ENCODE peak calls at places on chromosomes 16 and 17, in five cellular contexts. W, M, L, I and G are unnamed samples.
A peak's percentile ranks its signal among the peaks of the same experiment; 100 is the strongest.

GRCh38 chr17:76969598-76970172 is 101.5 kb downstream of the MGAT5B start:
- DNase-seq in W (no peak), M (no peak), L (no peak), I (peak; percentile 90), G (no peak)

GRCh38 chr16:50932348-50932916 is 190.5 kb downstream of the CYLD start:
- DNase-seq in W (no peak), M (no peak), L (no peak), I (no peak), G (no peak)

GRCh38 chr16:19084139-19084538 is 16.7 kb downstream of the COQ7 start:
- DNase-seq in W (no peak), M (no peak), L (no peak), I (no peak), G (no peak)

GRCh38 chr16:57824880-57825279 is 22.6 kb upstream of the KIFC3 start:
- DNase-seq in W (peak; percentile 84), M (no peak), L (no peak), I (no peak), G (no peak)

GRCh38 chr16:48277158-48277557 is 29.8 kb upstream of the ABCC11 start:
- DNase-seq in W (no peak), M (peak; percentile 17), L (no peak), I (no peak), G (no peak)

GRCh38 chr16:19384656-19385055 is 33.0 kb upstream of the TMC5 start:
- DNase-seq in W (peak; percentile 75), M (peak; percentile 69), L (no peak), I (no peak), G (no peak)

GRCh38 chr17:77470800-77471733 is 330.3 kb downstream of the SEC14L1 start:
- DNase-seq in W (no peak), M (no peak), L (peak; percentile 48), I (peak; percentile 89), G (no peak)

GRCh38 chr17:17342242-17342945 is 39.2 kb downstream of the NT5M start:
- DNase-seq in W (no peak), M (no peak), L (no peak), I (peak; percentile 17), G (peak; percentile 55)

GRCh38 chr17:34245496-34245895 is 9.6 kb upstream of the CCL2 start:
- DNase-seq in W (no peak), M (no peak), L (no peak), I (no peak), G (no peak)

GRCh38 chr17:61459968-61460718 is 7.9 kb downstream of the TBX4 start:
- DNase-seq in W (no peak), M (no peak), L (no peak), I (no peak), G (no peak)

GRCh38 chr17:5291683-5292082 is 9.6 kb downstream of the RABEP1 start:
- DNase-seq in W (no peak), M (no peak), L (no peak), I (no peak), G (no peak)

GRCh38 chr16:49557070-49557446 is 183.5 kb downstream of the C16orf78 start:
- DNase-seq in W (no peak), M (no peak), L (no peak), I (peak; percentile 96), G (no peak)

GRCh38 chr16:21950782-21951521 is 2.2 kb upstream of the UQCRC2 start:
- DNase-seq in W (no peak), M (no peak), L (peak; percentile 8), I (no peak), G (no peak)

GRCh38 chr16:53713403-53714013 is 9.6 kb downstream of the FTO start:
- DNase-seq in W (no peak), M (no peak), L (no peak), I (no peak), G (no peak)

GRCh38 chr17:75571885-75572215 is 15.8 kb upstream of the MYO15B start:
- DNase-seq in W (no peak), M (no peak), L (no peak), I (no peak), G (no peak)

DNA sequence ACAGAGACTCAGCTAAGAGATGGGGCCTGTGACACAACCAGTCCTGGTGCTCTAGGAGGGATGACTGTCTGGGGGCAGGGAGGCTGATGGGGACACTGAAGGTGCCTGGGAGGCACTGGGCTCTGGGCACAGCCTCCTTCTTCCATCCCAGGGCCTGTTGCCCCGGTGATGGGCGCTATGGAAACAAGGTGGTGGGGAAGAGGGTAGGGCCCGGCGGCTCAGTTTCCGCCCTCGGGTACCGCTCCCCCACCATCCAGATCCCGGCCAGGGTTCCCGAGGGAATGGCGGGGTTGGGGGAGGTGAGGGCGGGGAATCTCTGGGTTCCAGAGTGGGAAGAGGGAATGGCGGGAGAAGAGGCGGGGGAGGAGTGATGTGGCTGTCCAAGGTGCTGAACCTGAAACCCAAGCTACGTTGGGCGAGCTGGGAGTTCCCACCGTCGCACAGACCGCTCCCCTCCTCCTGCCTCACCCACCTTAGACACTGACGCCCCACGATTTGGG is 981 bp downstream of the KCNH4 start:
- DNase-seq in W (no peak), M (peak; percentile 34), L (no peak), I (peak; percentile 97), G (no peak)
- H3K4me3 ChIP-seq in W (no peak overlapping the region), M (no peak overlapping the region), L (no peak overlapping the region), I (peak overlapping the region; percentile 63), G (no peak overlapping the region)

DNA sequence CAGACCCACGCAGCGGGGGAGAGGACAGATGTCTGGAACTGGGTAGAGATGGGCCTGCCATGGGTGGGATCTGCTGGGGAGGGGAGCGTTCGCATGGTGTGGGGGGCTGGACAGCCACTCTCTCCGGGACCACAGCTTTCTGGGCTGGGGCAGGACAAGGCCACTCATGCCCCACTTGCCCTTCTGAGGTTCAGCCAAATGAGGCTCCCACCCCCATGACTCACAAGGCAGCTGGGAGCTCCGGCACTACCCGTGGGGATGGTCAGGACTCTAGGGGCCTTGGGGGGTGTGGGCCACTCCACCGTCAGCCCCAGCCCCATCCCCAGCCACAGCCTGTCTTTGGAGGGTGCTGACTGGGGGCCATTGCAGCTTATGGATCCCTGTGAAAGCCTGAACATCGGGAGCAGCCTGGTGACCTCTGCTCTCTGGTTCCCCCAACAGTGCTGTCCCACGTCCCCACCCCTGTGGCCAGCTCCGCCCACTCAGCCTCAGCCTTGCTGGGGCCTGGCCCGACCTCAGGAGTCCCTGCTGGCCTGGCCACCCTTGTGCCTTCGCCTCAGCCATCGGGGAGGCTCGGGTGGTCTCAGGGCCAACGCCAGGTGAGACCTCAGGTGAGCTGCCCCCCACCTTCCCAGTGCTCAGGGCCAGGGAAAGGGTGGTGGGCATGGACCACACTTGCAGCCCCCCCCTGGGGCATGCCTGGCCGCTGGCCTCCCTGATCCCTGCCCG is 4.7 kb upstream of the CDH15 start:
- DNase-seq in W (no peak), M (no peak), L (no peak), I (no peak), G (no peak)
- H3K4me3 ChIP-seq in W (no peak overlapping the region), M (no peak overlapping the region), L (no peak overlapping the region), I (no peak overlapping the region), G (no peak overlapping the region)

DNA sequence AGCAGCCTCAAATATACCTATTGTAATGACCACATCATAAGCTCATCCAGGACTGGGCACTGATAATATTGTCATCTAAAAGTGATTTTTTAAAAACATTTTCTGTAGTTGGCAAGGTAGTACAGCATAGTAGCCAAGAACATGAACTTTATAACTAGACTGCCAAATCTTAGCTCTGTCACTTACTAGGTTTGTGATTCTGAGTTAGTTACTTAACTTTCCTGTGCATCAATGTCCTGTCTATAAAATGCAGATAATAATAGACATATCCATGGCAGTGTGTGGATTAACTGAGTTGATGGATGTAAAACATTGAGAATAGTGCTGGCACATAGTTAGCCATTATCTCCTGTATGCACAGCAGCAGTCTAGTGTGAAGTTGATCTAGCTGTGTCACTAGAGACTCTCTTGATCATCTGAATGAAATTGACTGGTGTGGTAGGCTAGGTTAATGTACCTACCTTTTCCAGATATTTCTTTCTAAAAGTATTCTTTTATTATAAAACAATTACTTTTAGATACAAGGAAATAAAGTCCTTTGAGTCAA is 101.5 kb downstream of the STXBP4 start:
- DNase-seq in W (no peak), M (no peak), L (no peak), I (no peak), G (no peak)
- H3K4me3 ChIP-seq in W (no peak overlapping the region), M (no peak overlapping the region), L (no peak overlapping the region), I (no peak overlapping the region), G (no peak overlapping the region)

GRCh38 chr16:84599528-84600202 is 18.2 kb downstream of the COTL1 start:
- DNase-seq in W (peak; percentile 89), M (peak; percentile 50), L (peak; percentile 56), I (peak; percentile 86), G (peak; percentile 84)
- H3K4me3 ChIP-seq in W (peak overlapping the region; percentile 32), M (no peak overlapping the region), L (no peak overlapping the region), I (no peak overlapping the region), G (no peak overlapping the region)

GRCh38 chr17:80478487-80479245 is 2.3 kb upstream of the NPTX1 start:
- DNase-seq in W (no peak), M (no peak), L (no peak), I (peak; percentile 82), G (no peak)
- H3K4me3 ChIP-seq in W (peak overlapping the region; percentile 42), M (peak overlapping the region; percentile 37), L (no peak overlapping the region), I (peak overlapping the region; percentile 33), G (no peak overlapping the region)

GRCh38 chr17:1142503-1143095 is 37.2 kb downstream of the ABR start:
- DNase-seq in W (no peak), M (no peak), L (no peak), I (peak; percentile 51), G (no peak)

GRCh38 chr17:1134634-1135324 is 45.0 kb downstream of the ABR start:
- DNase-seq in W (no peak), M (no peak), L (no peak), I (no peak), G (peak; percentile 74)

DNA sequence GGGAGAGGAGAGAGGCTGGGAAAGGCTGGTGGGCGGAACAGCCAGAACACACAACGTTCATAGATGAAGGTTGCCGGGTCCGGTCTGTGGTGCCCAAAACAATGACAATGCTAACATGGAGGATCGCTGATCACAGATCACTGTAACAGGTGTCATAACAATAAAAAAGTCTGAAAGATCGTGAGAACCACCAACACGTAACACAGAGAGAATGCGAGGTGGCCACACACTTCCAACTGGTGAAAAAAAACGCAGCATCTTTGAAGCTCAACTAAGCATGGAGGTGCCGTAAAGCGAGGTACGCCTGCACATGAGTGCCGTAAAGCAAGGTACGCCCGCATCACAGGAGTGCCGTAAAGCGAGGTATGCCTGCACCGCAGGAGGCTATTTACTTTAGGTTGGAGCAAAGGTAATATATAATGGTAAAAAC is 42.3 kb downstream of the ABR start:
- DNase-seq in W (no peak), M (peak; percentile 79), L (no peak), I (no peak), G (no peak)
- H3K4me3 ChIP-seq in W (no peak overlapping the region), M (peak overlapping the region; percentile 13), L (no peak overlapping the region), I (no peak overlapping the region), G (no peak overlapping the region)

DNA sequence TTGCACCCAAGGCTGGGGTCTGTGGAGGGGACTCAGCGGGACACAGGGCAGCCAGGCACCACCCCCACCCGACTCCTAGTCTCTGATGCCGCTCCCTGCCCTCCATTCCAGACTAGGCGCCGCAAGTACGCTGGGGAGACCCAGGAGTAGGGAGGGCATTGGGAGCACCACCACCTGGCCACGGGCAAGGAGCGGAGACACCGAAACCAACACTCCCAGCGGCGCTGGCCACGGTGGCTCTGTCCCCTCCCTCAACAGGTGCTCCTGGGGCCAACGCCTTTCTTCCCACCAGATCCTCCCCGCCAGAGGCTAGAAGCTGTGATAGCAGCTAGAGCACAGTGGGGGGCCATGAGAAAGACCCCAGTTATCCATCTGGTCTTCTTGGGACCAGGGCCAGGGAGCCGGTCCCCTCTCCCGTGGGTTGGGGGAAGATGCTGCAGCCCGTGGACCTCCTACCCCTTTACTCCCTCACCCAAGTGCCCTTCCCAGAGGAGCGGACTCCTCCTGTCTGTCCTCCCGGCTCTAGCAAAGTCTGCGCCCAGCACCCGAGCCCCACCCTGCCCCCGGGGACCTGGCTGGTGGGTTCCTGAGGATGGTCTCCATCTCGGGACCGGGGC is 453 bp upstream of the SYNGR3 start:
- DNase-seq in W (no peak), M (no peak), L (no peak), I (peak; percentile 81), G (no peak)
- H3K4me3 ChIP-seq in W (no peak overlapping the region), M (no peak overlapping the region), L (no peak overlapping the region), I (peak overlapping the region; percentile 66), G (no peak overlapping the region)